ENCODE peak calls at places on chromosomes 16 and 17, in eight cellular contexts. One of them, this sample, is unnamed.

GRCh38 chr16:66952430-66953139 is 8.5 kb upstream of the CES3 start:
- DNase-seq in H1: no peak
- DNase-seq in A549: no peak
- DNase-seq in gastrocnemius medialis: no peak
- DNase-seq in transverse colon: no peak
- DNase-seq in spleen: no peak
- DNase-seq in IMR-90: no peak
- DNase-seq in Peyer's patch: no peak
- DNase-seq in this sample: no peak

GRCh38 chr16:1960665-1961630 is 1.6 kb downstream of the NDUFB10 start:
- DNase-seq in IMR-90: peak; percentile 50
- DNase-seq in Peyer's patch: no peak
- DNase-seq in H1: no peak
- DNase-seq in spleen: peak; percentile 76
- DNase-seq in gastrocnemius medialis: no peak
- DNase-seq in A549: peak; percentile 72
- DNase-seq in transverse colon: no peak
- DNase-seq in this sample: no peak

GRCh38 chr17:48717367-48718161 is 4.8 kb downstream of the PRAC1 start:
- DNase-seq in gastrocnemius medialis: no peak
- DNase-seq in Peyer's patch: no peak
- DNase-seq in spleen: no peak
- DNase-seq in IMR-90: no peak
- DNase-seq in H1: no peak
- DNase-seq in A549: no peak
- DNase-seq in transverse colon: no peak
- DNase-seq in this sample: no peak

GRCh38 chr17:8651013-8651412 is 20.5 kb upstream of the MYH10 start:
- DNase-seq in transverse colon: no peak
- DNase-seq in A549: no peak
- DNase-seq in gastrocnemius medialis: no peak
- DNase-seq in spleen: no peak
- DNase-seq in IMR-90: no peak
- DNase-seq in Peyer's patch: no peak
- DNase-seq in H1: no peak
- DNase-seq in this sample: no peak

GRCh38 chr16:84926462-84926861 is 84.9 kb downstream of the ZDHHC7 start:
- DNase-seq in spleen: no peak
- DNase-seq in A549: no peak
- DNase-seq in H1: no peak
- DNase-seq in IMR-90: no peak
- DNase-seq in gastrocnemius medialis: no peak
- DNase-seq in transverse colon: no peak
- DNase-seq in Peyer's patch: no peak
- DNase-seq in this sample: no peak

GRCh38 chr16:55036371-55036821 is 105.7 kb downstream of the IRX5 start:
- DNase-seq in A549: no peak
- DNase-seq in transverse colon: no peak
- DNase-seq in gastrocnemius medialis: no peak
- DNase-seq in IMR-90: no peak
- DNase-seq in Peyer's patch: no peak
- DNase-seq in H1: no peak
- DNase-seq in spleen: peak; percentile 68
- DNase-seq in this sample: no peak

GRCh38 chr17:50534222-50534978 is 1.9 kb downstream of the EPN3 start:
- DNase-seq in A549: peak; percentile 39
- DNase-seq in Peyer's patch: no peak
- DNase-seq in gastrocnemius medialis: no peak
- DNase-seq in spleen: no peak
- DNase-seq in transverse colon: peak; percentile 80
- DNase-seq in H1: no peak
- DNase-seq in IMR-90: no peak
- DNase-seq in this sample: no peak

GRCh38 chr17:77709594-77709993 is 248.9 kb upstream of the TNRC6C start:
- DNase-seq in transverse colon: no peak
- DNase-seq in spleen: no peak
- DNase-seq in H1: no peak
- DNase-seq in IMR-90: no peak
- DNase-seq in A549: no peak
- DNase-seq in Peyer's patch: no peak
- DNase-seq in gastrocnemius medialis: no peak
- DNase-seq in this sample: no peak

GRCh38 chr16:50712568-50712914 is 19.1 kb downstream of the NOD2 start:
- DNase-seq in gastrocnemius medialis: no peak
- DNase-seq in H1: no peak
- DNase-seq in Peyer's patch: no peak
- DNase-seq in IMR-90: peak; percentile 1
- DNase-seq in spleen: no peak
- DNase-seq in A549: no peak
- DNase-seq in transverse colon: no peak
- DNase-seq in this sample: no peak

GRCh38 chr16:71479420-71479819 is 9.7 kb downstream of the ZNF19 start:
- DNase-seq in gastrocnemius medialis: no peak
- DNase-seq in H1: no peak
- DNase-seq in transverse colon: peak; percentile 10
- DNase-seq in A549: peak; percentile 29
- DNase-seq in IMR-90: peak; percentile 34
- DNase-seq in spleen: no peak
- DNase-seq in Peyer's patch: no peak
- DNase-seq in this sample: no peak

GRCh38 chr16:67945392-67945933 is 1.5 kb upstream of the LCAT start:
- DNase-seq in gastrocnemius medialis: no peak
- DNase-seq in H1: no peak
- DNase-seq in transverse colon: no peak
- DNase-seq in IMR-90: no peak
- DNase-seq in A549: no peak
- DNase-seq in Peyer's patch: no peak
- DNase-seq in spleen: no peak
- DNase-seq in this sample: no peak

GRCh38 chr17:3526491-3526890 is 31.1 kb downstream of the TRPV3 start:
- DNase-seq in gastrocnemius medialis: no peak
- DNase-seq in transverse colon: no peak
- DNase-seq in Peyer's patch: no peak
- DNase-seq in H1: no peak
- DNase-seq in IMR-90: no peak
- DNase-seq in A549: no peak
- DNase-seq in spleen: peak; percentile 28
- DNase-seq in this sample: no peak

GRCh38 chr17:82648761-82649474 is 674 bp upstream of the WDR45B start:
- DNase-seq in spleen: peak; percentile 93
- DNase-seq in gastrocnemius medialis: peak; percentile 24
- DNase-seq in A549: peak; percentile 38
- DNase-seq in Peyer's patch: no peak
- DNase-seq in transverse colon: peak; percentile 62
- DNase-seq in H1: no peak
- DNase-seq in IMR-90: no peak
- DNase-seq in this sample: peak; percentile 63

DNA sequence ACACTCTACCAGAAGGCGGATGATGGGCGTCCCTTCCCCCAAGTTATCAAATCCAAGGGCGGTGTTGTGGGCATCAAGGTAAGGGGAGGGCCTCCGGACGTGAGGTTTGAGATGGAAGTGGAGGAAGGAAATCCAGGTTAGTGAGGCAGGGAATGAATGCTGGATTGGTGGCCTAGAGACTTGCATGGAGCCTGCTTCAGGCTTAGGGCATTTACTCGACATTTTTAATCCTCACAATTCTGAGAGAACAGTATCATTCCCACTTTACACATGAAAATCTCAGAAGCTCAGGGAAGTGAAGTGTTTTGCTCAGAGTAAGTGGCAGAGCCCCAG is 2.0 kb downstream of the ALDOA start:
- DNase-seq in A549: no peak
- DNase-seq in spleen: no peak
- DNase-seq in IMR-90: no peak
- DNase-seq in Peyer's patch: no peak
- DNase-seq in gastrocnemius medialis: no peak
- DNase-seq in transverse colon: no peak
- DNase-seq in H1: no peak
- DNase-seq in this sample: no peak
- H3K27ac ChIP-seq in A549: peak overlapping the region; percentile 96
- H3K27ac ChIP-seq in spleen: peak overlapping the region; percentile 27
- H3K27ac ChIP-seq in IMR-90: peak overlapping the region; percentile 10
- H3K27ac ChIP-seq in Peyer's patch: no peak overlapping the region
- H3K27ac ChIP-seq in gastrocnemius medialis: peak overlapping the region; percentile 97
- H3K27ac ChIP-seq in transverse colon: peak overlapping the region; percentile 91
- H3K27ac ChIP-seq in H1: no peak overlapping the region
- H3K27ac ChIP-seq in this sample: peak overlapping the region; percentile 99

GRCh38 chr16:8961811-8962390 is 1.8 kb downstream of the USP7 start:
- DNase-seq in A549: no peak
- DNase-seq in H1: no peak
- DNase-seq in transverse colon: no peak
- DNase-seq in spleen: no peak
- DNase-seq in IMR-90: no peak
- DNase-seq in Peyer's patch: peak; percentile 39
- DNase-seq in gastrocnemius medialis: no peak
- DNase-seq in this sample: no peak

GRCh38 chr16:8963010-8963824 is 489 bp downstream of the USP7 start:
- DNase-seq in Peyer's patch: no peak
- DNase-seq in spleen: peak; percentile 87
- DNase-seq in A549: no peak
- DNase-seq in H1: no peak
- DNase-seq in IMR-90: no peak
- DNase-seq in transverse colon: no peak
- DNase-seq in gastrocnemius medialis: no peak
- DNase-seq in this sample: no peak

GRCh38 chr16:8964462-8964861 is 756 bp upstream of the USP7 start:
- DNase-seq in IMR-90: no peak
- DNase-seq in H1: no peak
- DNase-seq in Peyer's patch: no peak
- DNase-seq in A549: no peak
- DNase-seq in gastrocnemius medialis: no peak
- DNase-seq in transverse colon: no peak
- DNase-seq in spleen: no peak
- DNase-seq in this sample: no peak

GRCh38 chr16:8962393-8963009 is 1.2 kb downstream of the USP7 start:
- DNase-seq in transverse colon: peak; percentile 71
- DNase-seq in spleen: peak; percentile 91
- DNase-seq in IMR-90: no peak
- DNase-seq in Peyer's patch: peak; percentile 84
- DNase-seq in H1: no peak
- DNase-seq in A549: no peak
- DNase-seq in gastrocnemius medialis: no peak
- DNase-seq in this sample: no peak

DNA sequence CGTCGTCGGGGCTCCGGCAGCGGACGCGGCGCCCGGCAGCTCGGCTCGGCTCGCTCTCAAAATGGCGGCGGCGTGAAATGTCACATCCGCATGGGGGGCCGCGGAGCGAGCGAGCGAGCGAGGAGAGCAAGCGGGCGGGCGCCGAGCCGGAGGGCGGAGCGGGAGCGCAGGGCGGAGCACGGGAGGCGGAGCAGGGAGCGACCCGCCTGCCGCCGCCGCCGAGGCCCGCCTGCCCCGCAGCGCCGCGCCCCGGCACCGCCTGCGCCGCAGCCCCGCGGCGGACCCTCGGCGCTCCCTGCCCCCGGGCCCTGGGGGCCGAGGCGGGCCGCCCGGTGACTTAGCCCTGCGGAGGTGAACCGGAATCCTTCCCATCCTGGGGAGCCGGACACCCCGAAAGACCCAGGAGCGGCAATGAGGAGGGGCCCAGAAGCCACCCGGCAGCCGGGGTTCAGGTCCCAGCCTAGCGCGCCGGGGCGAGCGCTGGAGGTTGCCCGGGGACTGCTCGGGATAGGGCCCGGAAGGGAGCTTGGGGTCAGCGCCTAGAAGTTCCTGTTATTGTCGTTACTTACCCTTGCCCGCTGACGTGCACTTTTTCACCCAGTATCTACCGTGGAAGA is at the start of gene USP7:
- DNase-seq in A549: peak; percentile 90
- DNase-seq in spleen: peak; percentile 100
- DNase-seq in H1: peak; percentile 46
- DNase-seq in IMR-90: peak; percentile 86
- DNase-seq in gastrocnemius medialis: peak; percentile 82
- DNase-seq in Peyer's patch: peak; percentile 87
- DNase-seq in transverse colon: peak; percentile 94
- DNase-seq in this sample: peak; percentile 94
- TF ChIP-seq POLR2A in A549: peak; percentile 57
- TF ChIP-seq POLR2A in spleen: no peak
- TF ChIP-seq POLR2A in H1: no peak
- TF ChIP-seq POLR2A in IMR-90: peak; percentile 77
- TF ChIP-seq POLR2A in gastrocnemius medialis: peak; percentile 73
- TF ChIP-seq POLR2A in Peyer's patch: peak; percentile 63
- TF ChIP-seq POLR2A in transverse colon: peak; percentile 48
- TF ChIP-seq POLR2A in this sample: no peak

DNA sequence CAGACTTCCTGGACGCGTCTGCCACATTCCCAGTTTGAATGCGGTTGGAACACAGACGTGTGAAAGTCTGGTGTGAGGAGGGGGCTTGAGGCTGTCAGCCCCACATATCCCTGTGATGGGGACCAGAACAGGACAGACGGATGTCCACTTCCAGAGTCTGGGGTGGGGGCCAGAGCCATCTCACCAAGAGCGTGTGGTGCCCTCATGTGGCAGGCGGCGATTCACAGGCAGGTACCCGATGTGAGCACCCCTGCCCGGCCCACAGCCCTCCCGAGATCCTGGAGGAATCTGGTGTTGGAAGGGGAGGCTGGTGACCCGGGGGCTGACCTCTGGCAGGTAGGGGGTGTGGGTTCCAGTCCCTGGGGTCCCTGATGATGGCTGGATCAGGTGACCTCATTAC is 51.5 kb downstream of the ENGASE start:
- DNase-seq in IMR-90: no peak
- DNase-seq in transverse colon: peak; percentile 14
- DNase-seq in H1: no peak
- DNase-seq in A549: no peak
- DNase-seq in gastrocnemius medialis: no peak
- DNase-seq in spleen: no peak
- DNase-seq in Peyer's patch: no peak
- DNase-seq in this sample: no peak
- TF ChIP-seq CTCF in IMR-90: no peak
- TF ChIP-seq CTCF in transverse colon: no peak
- TF ChIP-seq CTCF in H1: peak; percentile 57
- TF ChIP-seq CTCF in A549: peak; percentile 28
- TF ChIP-seq CTCF in gastrocnemius medialis: no peak
- TF ChIP-seq CTCF in spleen: no peak
- TF ChIP-seq CTCF in Peyer's patch: no peak
- TF ChIP-seq CTCF in this sample: peak; percentile 6

GRCh38 chr16:23323224-23324030 is 21.3 kb downstream of the SCNN1B start:
- DNase-seq in transverse colon: no peak
- DNase-seq in H1: no peak
- DNase-seq in IMR-90: no peak
- DNase-seq in Peyer's patch: no peak
- DNase-seq in gastrocnemius medialis: no peak
- DNase-seq in A549: no peak
- DNase-seq in spleen: no peak
- DNase-seq in this sample: no peak

GRCh38 chr16:23327836-23328235 is 25.7 kb downstream of the SCNN1B start:
- DNase-seq in spleen: no peak
- DNase-seq in IMR-90: no peak
- DNase-seq in A549: no peak
- DNase-seq in Peyer's patch: no peak
- DNase-seq in gastrocnemius medialis: no peak
- DNase-seq in H1: no peak
- DNase-seq in transverse colon: no peak
- DNase-seq in this sample: no peak

GRCh38 chr16:23321206-23321875 is 19.2 kb downstream of the SCNN1B start:
- DNase-seq in spleen: no peak
- DNase-seq in A549: no peak
- DNase-seq in gastrocnemius medialis: no peak
- DNase-seq in Peyer's patch: no peak
- DNase-seq in transverse colon: no peak
- DNase-seq in IMR-90: no peak
- DNase-seq in H1: no peak
- DNase-seq in this sample: no peak

GRCh38 chr16:23320695-23321094 is 18.6 kb downstream of the SCNN1B start:
- DNase-seq in gastrocnemius medialis: no peak
- DNase-seq in Peyer's patch: no peak
- DNase-seq in spleen: no peak
- DNase-seq in H1: no peak
- DNase-seq in A549: no peak
- DNase-seq in transverse colon: peak; percentile 48
- DNase-seq in IMR-90: no peak
- DNase-seq in this sample: no peak

GRCh38 chr16:23324727-23325126 is 22.6 kb downstream of the SCNN1B start:
- DNase-seq in H1: no peak
- DNase-seq in A549: peak; percentile 73
- DNase-seq in gastrocnemius medialis: peak; percentile 50
- DNase-seq in IMR-90: no peak
- DNase-seq in transverse colon: peak; percentile 94
- DNase-seq in spleen: no peak
- DNase-seq in Peyer's patch: no peak
- DNase-seq in this sample: peak; percentile 32
- H3K27ac ChIP-seq in H1: no peak overlapping the region
- H3K27ac ChIP-seq in A549: no peak overlapping the region
- H3K27ac ChIP-seq in gastrocnemius medialis: peak overlapping the region; percentile 27
- H3K27ac ChIP-seq in IMR-90: no peak overlapping the region
- H3K27ac ChIP-seq in transverse colon: peak overlapping the region; percentile 78
- H3K27ac ChIP-seq in spleen: no peak overlapping the region
- H3K27ac ChIP-seq in Peyer's patch: no peak overlapping the region
- H3K27ac ChIP-seq in this sample: no peak overlapping the region

This sample was measured in heart left ventricle.